ENCODE peak calls at places on chromosomes 11 and 22, in eight cellular contexts. M is kidney tubule cell; A is SW 1271; Q is AG09309; R is stimulated activated CD4-positive, alpha-beta T cell treated with anti-CD3 and anti-CD28 coated beads, Interleukin-2, amount 100 ng/mL, for 48 hours; G is KG1; T is AG08395; D is stimulated activated naive CD4-positive, alpha-beta T cell. N is an unnamed sample.

GRCh38 chr11:63911440-63911839 is 5.5 kb downstream of the RCOR2 start:
- DNase-seq in M (no peak), A (no peak), Q (no peak), R (no peak), G (no peak), T (no peak), D (no peak), N (no peak)

GRCh38 chr11:133082453-133082781 is 449.9 kb downstream of the OPCML start:
- DNase-seq in M (no peak), A (no peak), Q (no peak), R (no peak), G (no peak), T (no peak), D (no peak), N (no peak)

GRCh38 chr11:63862923-63863322 is 24.0 kb downstream of the MARK2 start:
- DNase-seq in M (no peak), A (no peak), Q (no peak), R (no peak), G (no peak), T (no peak), D (no peak), N (peak)

GRCh38 chr11:67299471-67300191 is 3.7 kb upstream of the SSH3 start:
- DNase-seq in M (no peak), A (no peak), Q (no peak), R (no peak), G (no peak), T (no peak), D (no peak), N (no peak)

GRCh38 chr22:23302171-23303002 is 122.1 kb downstream of the BCR start:
- DNase-seq in M (peak), A (no peak), Q (no peak), R (no peak), G (no peak), T (no peak), D (no peak), N (no peak)

GRCh38 chr11:65422633-65423515 is at the start of gene NEAT1:
- DNase-seq in M (peak), A (peak), Q (peak), R (peak), G (peak), T (peak), D (peak), N (peak)

GRCh38 chr22:41038732-41039131 is 53.7 kb upstream of the EP300 start:
- DNase-seq in M (no peak), A (no peak), Q (no peak), R (no peak), G (no peak), T (no peak), D (no peak), N (no peak)

GRCh38 chr11:94786264-94787126 is 18.3 kb downstream of the AMOTL1 start:
- DNase-seq in M (peak), A (peak), Q (no peak), R (no peak), G (no peak), T (no peak), D (no peak), N (no peak)

GRCh38 chr11:117295438-117296137 is 4.4 kb downstream of the BACE1-AS start:
- DNase-seq in M (no peak), A (no peak), Q (no peak), R (no peak), G (no peak), T (no peak), D (no peak), N (no peak)

GRCh38 chr11:65434057-65434666 is 11.6 kb downstream of the NEAT1 start:
- DNase-seq in M (peak), A (no peak), Q (no peak), R (no peak), G (no peak), T (no peak), D (no peak), N (no peak)

GRCh38 chr11:36105743-36106581 is 162.1 kb downstream of the LDLRAD3 start:
- DNase-seq in M (no peak), A (no peak), Q (no peak), R (no peak), G (no peak), T (no peak), D (no peak), N (no peak)

GRCh38 chr11:132587716-132588115 is 944.6 kb downstream of the OPCML start:
- DNase-seq in M (no peak), A (no peak), Q (no peak), R (no peak), G (no peak), T (no peak), D (no peak), N (no peak)

GRCh38 chr11:107581147-107581546 is 9.8 kb upstream of the ELMOD1 start:
- DNase-seq in M (no peak), A (no peak), Q (no peak), R (no peak), G (no peak), T (no peak), D (no peak), N (no peak)

GRCh38 chr11:120563698-120564572 is 52.4 kb downstream of the GRIK4 start:
- DNase-seq in M (no peak), A (no peak), Q (no peak), R (no peak), G (no peak), T (no peak), D (no peak), N (no peak)

GRCh38 chr11:12871788-12872321 is 137.3 kb upstream of the RASSF10 start:
- DNase-seq in M (peak), A (no peak), Q (no peak), R (no peak), G (no peak), T (no peak), D (no peak), N (no peak)

GRCh38 chr11:67024966-67025365 is 2.0 kb downstream of the SYT12 start:
- DNase-seq in M (no peak), A (no peak), Q (no peak), R (no peak), G (peak), T (no peak), D (no peak), N (no peak)

GRCh38 chr11:1120532-1121342 is 37.0 kb upstream of the MUC5AC start:
- DNase-seq in M (no peak), A (no peak), Q (no peak), R (no peak), G (no peak), T (no peak), D (no peak), N (no peak)